ENCODE peak calls at places on chromosomes 1 and 21, in six cellular contexts. One of them, this sample, is unnamed.

GRCh38 chr21:35284199-35284598 is 235.1 kb upstream of the RUNX1 start:
- DNase-seq in colonic mucosa: no peak
- DNase-seq in T follicular helper cell: no peak
- DNase-seq in RCC 7860: no peak
- DNase-seq in EL: no peak
- DNase-seq in iPS DF 19.7: no peak
- DNase-seq in this sample: no peak

GRCh38 chr1:22524481-22524880 is 38.8 kb upstream of the EPHA8 start:
- DNase-seq in T follicular helper cell: no peak
- DNase-seq in iPS DF 19.7: no peak
- DNase-seq in EL: no peak
- DNase-seq in colonic mucosa: no peak
- DNase-seq in RCC 7860: no peak
- DNase-seq in this sample: no peak

GRCh38 chr1:243414152-243414494 is 158.3 kb downstream of the SDCCAG8 start:
- DNase-seq in iPS DF 19.7: no peak
- DNase-seq in RCC 7860: no peak
- DNase-seq in EL: no peak
- DNase-seq in colonic mucosa: no peak
- DNase-seq in T follicular helper cell: no peak
- DNase-seq in this sample: no peak

GRCh38 chr1:214458541-214458940 is 92.9 kb downstream of the PTPN14 start:
- DNase-seq in iPS DF 19.7: no peak
- DNase-seq in T follicular helper cell: no peak
- DNase-seq in RCC 7860: no peak
- DNase-seq in EL: no peak
- DNase-seq in colonic mucosa: no peak
- DNase-seq in this sample: no peak

GRCh38 chr1:235411489-235412486 is 44.6 kb downstream of the TBCE start:
- DNase-seq in T follicular helper cell: no peak
- DNase-seq in EL: peak
- DNase-seq in colonic mucosa: peak
- DNase-seq in RCC 7860: no peak
- DNase-seq in iPS DF 19.7: no peak
- DNase-seq in this sample: peak

GRCh38 chr1:111856411-111857135 is 100.9 kb downstream of the DDX20 start:
- DNase-seq in colonic mucosa: no peak
- DNase-seq in T follicular helper cell: no peak
- DNase-seq in RCC 7860: no peak
- DNase-seq in iPS DF 19.7: no peak
- DNase-seq in EL: no peak
- DNase-seq in this sample: no peak

GRCh38 chr1:55035904-55036303 is 3.4 kb upstream of the PCSK9 start:
- DNase-seq in EL: no peak
- DNase-seq in iPS DF 19.7: peak
- DNase-seq in RCC 7860: no peak
- DNase-seq in T follicular helper cell: no peak
- DNase-seq in colonic mucosa: no peak
- DNase-seq in this sample: no peak

GRCh38 chr1:223886516-223886921 is 40.8 kb upstream of the TP53BP2 start:
- DNase-seq in iPS DF 19.7: no peak
- DNase-seq in T follicular helper cell: no peak
- DNase-seq in EL: peak
- DNase-seq in colonic mucosa: no peak
- DNase-seq in RCC 7860: peak
- DNase-seq in this sample: peak

GRCh38 chr1:156571261-156571958 is 955 bp downstream of the IQGAP3 start:
- DNase-seq in iPS DF 19.7: no peak
- DNase-seq in RCC 7860: peak
- DNase-seq in colonic mucosa: peak
- DNase-seq in EL: peak
- DNase-seq in T follicular helper cell: no peak
- DNase-seq in this sample: peak

GRCh38 chr1:158998781-158999161 is 10.9 kb upstream of the IFI16 start:
- DNase-seq in T follicular helper cell: peak
- DNase-seq in EL: peak
- DNase-seq in colonic mucosa: peak
- DNase-seq in iPS DF 19.7: no peak
- DNase-seq in RCC 7860: peak
- DNase-seq in this sample: peak

GRCh38 chr1:4794020-4794780 is 139.8 kb downstream of the AJAP1 start:
- DNase-seq in RCC 7860: no peak
- DNase-seq in iPS DF 19.7: no peak
- DNase-seq in colonic mucosa: no peak
- DNase-seq in EL: no peak
- DNase-seq in T follicular helper cell: no peak
- DNase-seq in this sample: no peak

GRCh38 chr1:79052829-79053449 is 46.4 kb upstream of the ADGRL4 start:
- DNase-seq in RCC 7860: no peak
- DNase-seq in T follicular helper cell: no peak
- DNase-seq in iPS DF 19.7: no peak
- DNase-seq in colonic mucosa: no peak
- DNase-seq in EL: peak
- DNase-seq in this sample: peak

GRCh38 chr1:212640223-212640885 is 31.8 kb downstream of the ATF3 start:
- DNase-seq in EL: no peak
- DNase-seq in colonic mucosa: no peak
- DNase-seq in T follicular helper cell: no peak
- DNase-seq in iPS DF 19.7: no peak
- DNase-seq in RCC 7860: no peak
- DNase-seq in this sample: no peak

GRCh38 chr21:37087188-37087587 is 14.1 kb downstream of the TTC3 start:
- DNase-seq in EL: peak
- DNase-seq in T follicular helper cell: no peak
- DNase-seq in iPS DF 19.7: no peak
- DNase-seq in RCC 7860: no peak
- DNase-seq in colonic mucosa: no peak
- DNase-seq in this sample: peak

GRCh38 chr21:34890724-34891609 is 158.1 kb downstream of the RUNX1 start:
- DNase-seq in EL: peak
- DNase-seq in colonic mucosa: no peak
- DNase-seq in T follicular helper cell: no peak
- DNase-seq in iPS DF 19.7: no peak
- DNase-seq in RCC 7860: no peak
- DNase-seq in this sample: peak

GRCh38 chr1:53600001-53600400 is 139.0 kb downstream of the GLIS1 start:
- DNase-seq in RCC 7860: no peak
- DNase-seq in T follicular helper cell: no peak
- DNase-seq in EL: no peak
- DNase-seq in colonic mucosa: no peak
- DNase-seq in iPS DF 19.7: no peak
- DNase-seq in this sample: no peak

GRCh38 chr1:20624709-20625108 is 8.5 kb upstream of the PINK1 start:
- DNase-seq in EL: no peak
- DNase-seq in colonic mucosa: no peak
- DNase-seq in iPS DF 19.7: no peak
- DNase-seq in T follicular helper cell: no peak
- DNase-seq in RCC 7860: no peak
- DNase-seq in this sample: no peak

This sample was measured in A172.